ENCODE peak calls at places on chromosomes 4 and X, in ten cellular contexts. F is pancreas; W is progenitor cell of endocrine pancreas; J is RPMI8226; M is activated CD4-positive, alpha-beta T cell treated with anti-CD3 and anti-CD28 coated beads, Interleukin-2, amount 50 U/mL, for 4 hours; L is CD14-positive monocyte; E is SJSA1; K is fibroblast of mammary gland; Q is esophagus squamous epithelium; Z is mesenteric fat pad. G is an unnamed sample.

GRCh38 chr4:8053688-8054449 is 104.7 kb downstream of the ABLIM2 start:
- DNase-seq in F (no peak), W (no peak), J (no peak), M (no peak), L (no peak), E (no peak), K (no peak), Q (no peak), Z (no peak), G (no peak)

GRCh38 chr4:3179126-3179706 is 69.7 kb upstream of the MSANTD1 start:
- DNase-seq in F (no peak), W (no peak), J (no peak), M (no peak), L (no peak), E (no peak), K (no peak), Q (no peak), Z (no peak), G (no peak)

GRCh38 chr4:154124539-154125255 is 335.8 kb upstream of the SFRP2 start:
- DNase-seq in F (no peak), W (no peak), J (no peak), M (no peak), L (no peak), E (peak), K (peak), Q (no peak), Z (no peak), G (no peak)

GRCh38 chr4:138595731-138596465 is 353.7 kb upstream of the SLC7A11 start:
- DNase-seq in F (no peak), W (no peak), J (no peak), M (no peak), L (no peak), E (no peak), K (peak), Q (no peak), Z (no peak), G (no peak)

GRCh38 chr4:74335341-74336019 is 27.2 kb downstream of the EPGN start:
- DNase-seq in F (no peak), W (no peak), J (peak), M (no peak), L (peak), E (no peak), K (no peak), Q (no peak), Z (no peak), G (no peak)

GRCh38 chrX:46683023-46683422 is 75.9 kb downstream of the SLC9A7 start:
- DNase-seq in F (no peak), W (no peak), J (peak), M (no peak), L (no peak), E (no peak), K (no peak), Q (no peak), Z (no peak), G (no peak)

GRCh38 chr4:30721353-30722091 is 1.4 kb downstream of the PCDH7 start:
- DNase-seq in F (peak), W (peak), J (no peak), M (no peak), L (no peak), E (no peak), K (peak), Q (no peak), Z (no peak), G (peak)

GRCh38 chr4:27947320-27947719 is 1086.7 kb downstream of the STIM2 start:
- DNase-seq in F (no peak), W (no peak), J (no peak), M (no peak), L (no peak), E (no peak), K (no peak), Q (no peak), Z (no peak), G (no peak)

GRCh38 chr4:7207791-7208231 is 15.5 kb downstream of the SORCS2 start:
- DNase-seq in F (no peak), W (no peak), J (no peak), M (no peak), L (no peak), E (no peak), K (peak), Q (no peak), Z (no peak), G (no peak)

GRCh38 chr4:47118192-47118879 is 87.0 kb downstream of the GABRB1 start:
- DNase-seq in F (no peak), W (no peak), J (no peak), M (no peak), L (no peak), E (no peak), K (no peak), Q (no peak), Z (no peak), G (no peak)

GRCh38 chrX:139204903-139205667 is 325.5 kb upstream of the F9 start:
- DNase-seq in F (peak), W (peak), J (peak), M (no peak), L (no peak), E (peak), K (no peak), Q (no peak), Z (no peak), G (peak)

GRCh38 chr4:115759231-115759630 is 645.8 kb upstream of the NDST4 start:
- DNase-seq in F (no peak), W (no peak), J (no peak), M (no peak), L (no peak), E (no peak), K (no peak), Q (no peak), Z (no peak), G (no peak)

GRCh38 chr4:37002625-37003024 is 241.9 kb upstream of the NWD2 start:
- DNase-seq in F (no peak), W (no peak), J (no peak), M (no peak), L (no peak), E (no peak), K (no peak), Q (no peak), Z (no peak), G (no peak)

GRCh38 chr4:110344165-110344564 is 131.8 kb upstream of the ENPEP start:
- DNase-seq in F (no peak), W (no peak), J (no peak), M (no peak), L (no peak), E (peak), K (peak), Q (no peak), Z (no peak), G (peak)

GRCh38 chr4:28388471-28388870 is 1527.8 kb downstream of the STIM2 start:
- DNase-seq in F (no peak), W (no peak), J (no peak), M (no peak), L (no peak), E (no peak), K (peak), Q (no peak), Z (no peak), G (no peak)

GRCh38 chr4:56468097-56468422 is 643 bp downstream of the SRP72 start:
- DNase-seq in F (no peak), W (no peak), J (peak), M (peak), L (no peak), E (peak), K (peak), Q (no peak), Z (no peak), G (no peak)

G was measured in KBM-7.